ENCODE peak calls at places on chromosomes 7 and 10, in six cellular contexts. U, D, A, X, L and C are unnamed samples.

GRCh38 chr7:123797673-123798526 is 47.1 kb upstream of the HYAL4 start:
- DNase-seq in L (peak), A (peak), X (peak), U (no peak), D (peak), C (peak)

GRCh38 chr7:71343821-71344341 is 211.9 kb downstream of the GALNT17 start:
- DNase-seq in U (no peak), A (no peak), X (no peak), L (no peak), D (no peak), C (no peak)

GRCh38 chr10:85067955-85068354 is 739.6 kb downstream of the CCSER2 start:
- DNase-seq in X (no peak), D (no peak), A (no peak), L (no peak), U (no peak), C (no peak)

GRCh38 chr7:35723011-35723410 is 28.1 kb upstream of the HERPUD2 start:
- DNase-seq in U (no peak), D (peak), L (no peak), A (no peak), X (no peak), C (no peak)

GRCh38 chr10:93097386-93097785 is 23.7 kb downstream of the CYP26A1 start:
- DNase-seq in L (no peak), U (no peak), X (no peak), A (no peak), D (no peak), C (no peak)

GRCh38 chr10:61898435-61898778 is 3.1 kb upstream of the ARID5B start:
- DNase-seq in U (no peak), D (no peak), A (peak), L (peak), X (peak), C (peak)

GRCh38 chr7:39838326-39838725 is 111.7 kb upstream of the CDK13 start:
- DNase-seq in A (peak), X (peak), L (peak), D (peak), U (no peak), C (no peak)

GRCh38 chr10:60524541-60524940 is 134.9 kb upstream of the ANK3 start:
- DNase-seq in A (no peak), L (no peak), U (no peak), D (peak), X (no peak), C (no peak)

GRCh38 chr7:150803161-150803860 is 2.7 kb downstream of the TMEM176A start:
- DNase-seq in D (no peak), X (peak), L (peak), A (no peak), U (no peak), C (no peak)

GRCh38 chr7:87210506-87210905 is 9.0 kb downstream of the TMEM243 start:
- DNase-seq in U (no peak), X (no peak), D (no peak), A (no peak), L (no peak), C (no peak)

GRCh38 chr10:46558411-46559185 is 2.1 kb upstream of the GPRIN2 start:
- DNase-seq in D (no peak), L (no peak), X (peak), U (no peak), A (no peak), C (no peak)

GRCh38 chr7:148930335-148930734 is 46.2 kb upstream of the EZH2 start:
- DNase-seq in L (no peak), X (no peak), U (no peak), A (no peak), D (no peak), C (no peak)

GRCh38 chr10:33376976-33377657 is 42.6 kb upstream of the NRP1 start:
- DNase-seq in L (no peak), D (peak), A (no peak), X (no peak), U (no peak), C (no peak)

GRCh38 chr7:95628831-95629439 is 32.6 kb upstream of the PDK4 start:
- DNase-seq in X (peak), A (peak), U (no peak), D (no peak), L (no peak), C (no peak)

GRCh38 chr10:53839437-53840039 is 961.5 kb downstream of the PCDH15 start:
- DNase-seq in X (peak), U (no peak), A (peak), D (no peak), L (peak), C (peak)

GRCh38 chr10:75404335-75405200 is 3.0 kb upstream of the ZNF503 start:
- DNase-seq in U (no peak), X (peak), A (peak), D (no peak), L (peak), C (no peak)

GRCh38 chr10:45000138-45000763 is 472 bp upstream of the ZNF22 start:
- DNase-seq in L (no peak), U (peak), A (no peak), X (no peak), D (no peak), C (no peak)